ENCODE peak calls at places on chromosomes 2 and 18, in five cellular contexts. X, U, O, F and N are unnamed samples.

GRCh38 chr2:647003-647560 is 30.1 kb downstream of the TMEM18 start:
- DNase-seq in X (no peak), U (no peak), O (no peak), F (no peak), N (no peak)

GRCh38 chr2:200239216-200239615 is 67.3 kb upstream of the SPATS2L start:
- DNase-seq in X (no peak), U (no peak), O (no peak), F (no peak), N (no peak)

GRCh38 chr2:160227252-160227651 is 27.2 kb upstream of the ITGB6 start:
- DNase-seq in X (no peak), U (no peak), O (no peak), F (no peak), N (no peak)

GRCh38 chr2:140454717-140455116 is 1674.5 kb upstream of the NXPH2 start:
- DNase-seq in X (no peak), U (peak; percentile 28), O (no peak), F (no peak), N (no peak)

GRCh38 chr2:31831585-31831984 is 179.2 kb downstream of the MEMO1 start:
- DNase-seq in X (no peak), U (no peak), O (no peak), F (no peak), N (no peak)

GRCh38 chr2:210287301-210287700 is 27.7 kb downstream of the MYL1 start:
- DNase-seq in X (no peak), U (no peak), O (no peak), F (no peak), N (no peak)

GRCh38 chr2:73243884-73244570 is 9.9 kb downstream of the CCT7 start:
- DNase-seq in X (no peak), U (peak; percentile 67), O (no peak), F (no peak), N (no peak)

GRCh38 chr2:96608459-96609455 is 29.4 kb downstream of the KANSL3 start:
- DNase-seq in X (no peak), U (no peak), O (no peak), F (no peak), N (no peak)

GRCh38 chr18:10040287-10041011 is 126.6 kb downstream of the VAPA start:
- DNase-seq in X (no peak), U (peak; percentile 20), O (no peak), F (peak; percentile 71), N (peak; percentile 69)

GRCh38 chr2:141392517-141393213 is 738.2 kb downstream of the LRP1B start:
- DNase-seq in X (no peak), U (no peak), O (no peak), F (no peak), N (no peak)

GRCh38 chr2:48175254-48175653 is 269.0 kb upstream of the FBXO11 start:
- DNase-seq in X (no peak), U (no peak), O (no peak), F (no peak), N (no peak)

GRCh38 chr2:227164745-227165350 is 424 bp downstream of the COL4A3 start:
- DNase-seq in X (peak; percentile 72), U (peak; percentile 70), O (no peak), F (peak; percentile 43), N (no peak)

GRCh38 chr2:240554767-240555493 is 2.9 kb downstream of the ANKMY1 start:
- DNase-seq in X (no peak), U (no peak), O (no peak), F (no peak), N (no peak)

GRCh38 chr2:130241041-130241707 is 42.9 kb upstream of the TUBA3E start:
- DNase-seq in X (no peak), U (no peak), O (no peak), F (no peak), N (no peak)

GRCh38 chr2:134917219-134917957 is 1.2 kb upstream of the CCNT2 start:
- DNase-seq in X (peak; percentile 24), U (peak; percentile 48), O (peak; percentile 25), F (peak; percentile 32), N (peak; percentile 24)

GRCh38 chr2:81650048-81650971 is 1345.8 kb upstream of the LRRTM1 start:
- DNase-seq in X (no peak), U (no peak), O (no peak), F (no peak), N (no peak)

GRCh38 chr2:219752731-219753130 is 125.3 kb downstream of the SLC4A3 start:
- DNase-seq in X (no peak), U (no peak), O (no peak), F (no peak), N (no peak)

GRCh38 chr18:36536426-36536825 is 238.9 kb downstream of the FHOD3 start:
- DNase-seq in X (no peak), U (no peak), O (no peak), F (no peak), N (no peak)

GRCh38 chr2:197310271-197310939 is at the start of gene ANKRD44:
- DNase-seq in X (peak; percentile 95), U (peak; percentile 93), O (peak; percentile 92), F (peak; percentile 91), N (peak; percentile 88)
- TF ChIP-seq POLR2A in X (peak; percentile 92), U (no peak), O (no peak), F (peak; percentile 87), N (peak; percentile 69)

GRCh38 chr2:37586663-37587409 is 84.6 kb downstream of the CDC42EP3 start:
- DNase-seq in X (no peak), U (no peak), O (no peak), F (no peak), N (no peak)

GRCh38 chr2:37587817-37588216 is 83.6 kb downstream of the CDC42EP3 start:
- DNase-seq in X (no peak), U (no peak), O (no peak), F (no peak), N (no peak)

GRCh38 chr2:37583867-37584266 is 87.6 kb downstream of the CDC42EP3 start:
- DNase-seq in X (no peak), U (no peak), O (no peak), F (no peak), N (no peak)

GRCh38 chr2:37585295-37585908 is 86.0 kb downstream of the CDC42EP3 start:
- DNase-seq in X (no peak), U (no peak), O (no peak), F (peak; percentile 57), N (no peak)

DNA sequence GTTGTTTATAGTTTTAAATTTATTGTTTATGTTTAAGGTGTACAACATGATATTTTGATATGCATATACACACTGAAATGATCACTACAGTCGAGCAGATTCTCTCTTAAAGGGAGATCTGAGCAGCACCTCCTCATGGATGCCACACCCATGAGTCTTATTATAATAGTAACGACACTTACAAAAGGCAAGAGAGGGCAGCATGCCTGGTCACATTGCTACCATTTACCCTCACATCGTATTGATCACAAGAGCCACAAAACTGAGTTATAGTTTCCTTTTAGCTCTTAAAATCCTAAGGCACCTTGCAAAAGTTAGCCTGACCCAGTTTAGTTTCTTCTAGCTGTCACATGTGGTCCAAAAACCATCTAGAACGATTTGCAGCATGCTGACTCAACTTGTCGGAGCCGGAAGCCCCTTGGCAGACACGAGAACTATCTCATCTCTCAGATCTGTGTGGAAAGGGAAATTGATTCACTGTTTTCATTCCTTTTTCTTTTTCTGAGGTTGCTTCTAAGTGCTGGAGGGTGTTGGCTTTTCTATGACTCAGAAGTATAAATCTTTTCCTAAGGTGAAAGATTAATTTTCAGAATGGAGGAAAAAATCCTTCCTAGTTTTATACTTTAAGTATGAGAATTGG is 85.3 kb downstream of the CDC42EP3 start:
- DNase-seq in X (no peak), U (peak; percentile 52), O (no peak), F (no peak), N (peak; percentile 86)
- H3K4me1 ChIP-seq in X (peaks cover 10% of the 10 kb centered on the region), U (no peaks in the 10 kb centered on the region), O (peaks cover 8% of the 10 kb centered on the region), F (peaks cover 60% of the 10 kb centered on the region), N (peaks cover 7% of the 10 kb centered on the region)

DNA sequence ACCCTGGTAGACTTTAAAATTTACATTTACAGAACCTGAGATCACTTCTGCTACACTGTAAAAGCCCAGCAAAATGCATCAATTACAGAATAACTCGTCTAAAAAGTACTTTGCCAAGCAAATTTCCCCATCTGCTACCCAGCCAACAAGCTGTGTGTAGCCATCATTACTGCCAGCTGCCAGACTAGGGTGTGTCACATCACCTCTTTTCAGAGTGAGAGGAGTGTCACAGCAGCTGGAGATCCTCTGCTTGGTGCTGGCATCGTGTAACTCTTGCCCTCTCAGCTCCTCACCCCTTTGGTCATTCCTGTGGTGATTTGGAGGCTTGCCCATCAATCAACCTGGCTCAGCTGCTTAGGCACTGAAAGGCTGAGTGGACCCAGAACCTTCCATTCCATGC is 340.5 kb upstream of the MMADHC start:
- DNase-seq in X (no peak), U (no peak), O (no peak), F (no peak), N (no peak)
- TF ChIP-seq POLR2A in X (no peak), U (no peak), O (no peak), F (no peak), N (no peak)

DNA sequence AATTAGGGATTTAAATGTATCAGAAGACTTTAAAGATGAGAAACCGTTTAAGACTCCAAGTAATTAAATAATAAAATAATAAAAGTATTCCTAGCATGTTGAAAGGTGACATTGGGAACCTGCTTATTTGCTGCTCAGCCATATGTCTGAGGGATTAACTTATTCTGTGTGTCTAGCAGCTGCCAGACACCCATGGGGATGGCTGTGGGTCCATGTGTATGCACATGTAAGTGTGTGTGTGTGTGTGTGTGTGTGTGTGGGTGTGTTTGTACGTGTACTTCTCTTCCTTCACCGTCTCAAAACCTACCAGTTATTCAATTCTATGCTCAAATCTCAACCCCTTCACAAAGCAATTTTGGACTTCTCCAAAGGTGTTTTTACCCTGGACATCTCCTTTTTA is 124.5 kb downstream of the SETBP1 start:
- DNase-seq in X (no peak), U (no peak), O (no peak), F (no peak), N (no peak)
- H3K4me1 ChIP-seq in X (peaks cover 44% of the 10 kb centered on the region), U (no peaks in the 10 kb centered on the region), O (peaks cover 13% of the 10 kb centered on the region), F (peaks cover 81% of the 10 kb centered on the region), N (no peaks in the 10 kb centered on the region)

GRCh38 chr2:85602476-85603234 is at the start of gene TMEM150A:
- DNase-seq in X (peak; percentile 96), U (peak; percentile 95), O (peak; percentile 95), F (peak; percentile 95), N (peak; percentile 95)
- TF ChIP-seq POLR2A in X (peak; percentile 97), U (peak; percentile 79), O (peak; percentile 56), F (peak; percentile 84), N (peak; percentile 91)

GRCh38 chr2:203720922-203721672 is 14.7 kb downstream of the CD28 start:
- DNase-seq in X (no peak), U (no peak), O (no peak), F (no peak), N (no peak)
- H3K4me1 ChIP-seq in X (peaks cover 15% of the 10 kb centered on the region), U (no peaks in the 10 kb centered on the region), O (no peaks in the 10 kb centered on the region), F (no peaks in the 10 kb centered on the region), N (no peaks in the 10 kb centered on the region)

DNA sequence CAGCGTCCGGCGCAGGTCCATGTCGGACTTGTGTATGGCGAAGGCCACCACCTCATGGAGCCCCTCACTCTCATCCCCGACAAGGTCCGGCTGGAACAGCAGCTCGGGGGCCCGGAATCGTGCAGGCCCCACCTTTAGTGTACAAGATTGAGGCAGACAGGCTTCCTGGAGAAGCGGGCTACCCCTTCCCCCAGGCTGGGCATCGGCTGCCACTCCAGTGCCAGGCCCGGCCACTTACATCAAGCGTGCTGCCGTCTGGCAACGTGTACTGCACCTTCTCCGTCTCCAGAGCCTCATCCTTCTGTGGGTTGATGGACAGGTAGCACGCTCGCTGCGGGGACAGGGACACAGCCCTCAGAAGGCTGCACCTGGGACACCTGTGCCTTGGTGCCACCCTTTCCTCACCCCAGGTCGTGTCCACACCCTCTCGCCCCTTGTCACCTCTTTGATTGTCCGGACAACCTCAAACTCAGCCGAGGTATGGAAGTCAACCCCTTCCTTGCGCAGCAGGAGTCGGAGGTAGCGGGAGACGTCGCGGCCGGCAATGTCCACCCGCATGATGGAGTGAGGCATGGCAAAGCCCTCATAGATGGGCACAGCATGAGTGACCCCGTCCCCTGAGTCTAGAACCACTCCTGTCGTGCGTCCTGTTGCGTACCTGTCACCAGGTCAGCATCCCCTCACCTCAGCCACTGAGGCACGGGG is 5.7 kb downstream of the ACTR1B start:
- DNase-seq in X (no peak), U (no peak), O (no peak), F (no peak), N (no peak)
- TF ChIP-seq POLR2A in X (no peak), U (no peak), O (no peak), F (no peak), N (no peak)